ENCODE peak calls at places on chromosomes 6 and 20, in five cellular contexts. Z, G, Y, S and A are unnamed samples.

GRCh38 chr6:97849390-97849789 is 566.4 kb upstream of the MMS22L start:
- DNase-seq in Z (no peak), G (no peak), Y (no peak), S (no peak), A (no peak)

GRCh38 chr20:25397827-25398226 is 7.2 kb upstream of the ABHD12 start:
- DNase-seq in Z (no peak), G (no peak), Y (no peak), S (no peak), A (peak; percentile 50)

GRCh38 chr20:63518351-63518861 is 2.2 kb upstream of the PPDPF start:
- DNase-seq in Z (no peak), G (no peak), Y (no peak), S (no peak), A (no peak)

GRCh38 chr20:49964964-49965780 is 17.6 kb upstream of the SNAI1 start:
- DNase-seq in Z (no peak), G (no peak), Y (peak; percentile 58), S (no peak), A (peak; percentile 54)

GRCh38 chr20:32804817-32805216 is 14.9 kb upstream of the MAPRE1 start:
- DNase-seq in Z (no peak), G (no peak), Y (no peak), S (no peak), A (no peak)

GRCh38 chr6:92281571-92282076 is 1137.7 kb downstream of the EPHA7 start:
- DNase-seq in Z (no peak), G (no peak), Y (no peak), S (no peak), A (no peak)

GRCh38 chr6:134288538-134289203 is 29.2 kb downstream of the SGK1 start:
- DNase-seq in Z (no peak), G (no peak), Y (peak; percentile 96), S (peak; percentile 94), A (no peak)

GRCh38 chr20:63768591-63769515 is 29.3 kb downstream of the SLC2A4RG start:
- DNase-seq in Z (no peak), G (no peak), Y (no peak), S (no peak), A (no peak)

GRCh38 chr20:60653111-60653845 is 598.8 kb upstream of the CDH4 start:
- DNase-seq in Z (no peak), G (no peak), Y (no peak), S (no peak), A (no peak)

GRCh38 chr6:56959094-56959493 is 4.2 kb downstream of the BEND6 start:
- DNase-seq in Z (no peak), G (no peak), Y (no peak), S (peak; percentile 59), A (no peak)

GRCh38 chr20:380763-381580 is 412 bp downstream of the TRIB3 start:
- DNase-seq in Z (peak; percentile 65), G (peak; percentile 12), Y (peak; percentile 62), S (peak; percentile 40), A (peak; percentile 58)

GRCh38 chr6:16060039-16060438 is 68.8 kb upstream of the MYLIP start:
- DNase-seq in Z (peak; percentile 69), G (no peak), Y (no peak), S (no peak), A (no peak)

GRCh38 chr20:21342656-21343345 is 39.7 kb downstream of the XRN2 start:
- DNase-seq in Z (no peak), G (no peak), Y (peak; percentile 68), S (no peak), A (no peak)

GRCh38 chr20:46375771-46376170 is 30.6 kb downstream of the ELMO2 start:
- DNase-seq in Z (no peak), G (no peak), Y (peak; percentile 46), S (peak; percentile 46), A (no peak)

GRCh38 chr6:163427498-163428254 is 13.2 kb downstream of the QKI start:
- DNase-seq in Z (peak; percentile 11), G (no peak), Y (peak; percentile 84), S (peak; percentile 88), A (no peak)

GRCh38 chr6:21664263-21665081 is 70.9 kb downstream of the SOX4 start:
- DNase-seq in Z (peak; percentile 9), G (no peak), Y (peak; percentile 41), S (peak; percentile 8), A (peak; percentile 24)

GRCh38 chr6:69627625-69628024 is 169.2 kb downstream of the LMBRD1 start:
- DNase-seq in Z (no peak), G (no peak), Y (no peak), S (no peak), A (no peak)

GRCh38 chr6:25449774-25450173 is 170.6 kb downstream of the CARMIL1 start:
- DNase-seq in Z (peak; percentile 96), G (no peak), Y (no peak), S (no peak), A (no peak)

GRCh38 chr6:41427642-41428401 is 92.4 kb downstream of the NCR2 start:
- DNase-seq in Z (peak; percentile 56), G (no peak), Y (no peak), S (no peak), A (peak; percentile 63)

GRCh38 chr6:10028202-10028601 is 386.7 kb downstream of the TFAP2A start:
- DNase-seq in Z (no peak), G (no peak), Y (no peak), S (no peak), A (no peak)

GRCh38 chr6:105069821-105070445 is 109.9 kb downstream of the POPDC3 start:
- DNase-seq in Z (no peak), G (no peak), Y (peak; percentile 31), S (peak; percentile 45), A (no peak)

GRCh38 chr20:32984196-32984595 is 20.0 kb downstream of the SUN5 start:
- DNase-seq in Z (no peak), G (no peak), Y (no peak), S (no peak), A (no peak)

GRCh38 chr6:11207199-11207968 is 25.1 kb downstream of the NEDD9 start:
- DNase-seq in Z (no peak), G (no peak), Y (peak; percentile 100), S (peak; percentile 97), A (peak; percentile 63)

GRCh38 chr20:50434653-50435396 is 75.4 kb upstream of the PTPN1 start:
- DNase-seq in Z (no peak), G (no peak), Y (peak; percentile 89), S (peak; percentile 94), A (no peak)

GRCh38 chr6:85449818-85450577 is at the start of gene NT5E:
- DNase-seq in Z (peak; percentile 58), G (no peak), Y (peak; percentile 75), S (peak; percentile 75), A (peak; percentile 79)

GRCh38 chr6:164039954-164040375 is 625.4 kb downstream of the QKI start:
- DNase-seq in Z (no peak), G (peak; percentile 50), Y (no peak), S (peak; percentile 10), A (peak; percentile 19)

GRCh38 chr6:28135393-28135792 is 6.3 kb upstream of the ZKSCAN8 start:
- DNase-seq in Z (peak; percentile 2), G (no peak), Y (no peak), S (no peak), A (no peak)

GRCh38 chr6:113848280-113848679 is 8.9 kb upstream of the MARCKS start:
- DNase-seq in Z (no peak), G (no peak), Y (no peak), S (no peak), A (no peak)

GRCh38 chr20:3077618-3078134 is 6.3 kb downstream of the OXT start:
- DNase-seq in Z (no peak), G (no peak), Y (no peak), S (no peak), A (no peak)

GRCh38 chr6:137677714-137678113 is 183.5 kb upstream of the OLIG3 start:
- DNase-seq in Z (no peak), G (no peak), Y (peak; percentile 40), S (no peak), A (no peak)

GRCh38 chr6:42898891-42899361 is 16.9 kb upstream of the PTCRA start:
- DNase-seq in Z (peak; percentile 83), G (peak; percentile 57), Y (peak; percentile 58), S (peak; percentile 72), A (peak; percentile 84)